ENCODE peak calls at places on chromosomes 13 and 19, in nine cellular contexts. V is activated T-cell treated with anti-CD3 and anti-CD28 coated beads for 48 hours; H is activated CD4-positive, CD25-positive, alpha-beta regulatory T cell; W is epithelial cell of esophagus; M is HFF-Myc; K is astrocyte; Y is small intestine; N is EL; G is NCI-H2081. F is an unnamed sample.

GRCh38 chr13:74056829-74057564 is 77.2 kb downstream of the KLF12 start:
- DNase-seq in V (no peak), H (no peak), W (peak), M (no peak), K (no peak), Y (no peak), N (no peak), G (peak), F (no peak)

GRCh38 chr19:2221250-2221831 is 14.8 kb downstream of the PLEKHJ1 start:
- DNase-seq in V (no peak), H (no peak), W (no peak), M (no peak), K (no peak), Y (peak), N (peak), G (no peak), F (no peak)

GRCh38 chr13:42729857-42730402 is 51.5 kb upstream of the FAM216B start:
- DNase-seq in V (no peak), H (no peak), W (no peak), M (no peak), K (no peak), Y (no peak), N (no peak), G (no peak), F (no peak)

GRCh38 chr13:92768592-92768991 is 458.0 kb upstream of the GPC6 start:
- DNase-seq in V (no peak), H (no peak), W (no peak), M (no peak), K (no peak), Y (no peak), N (no peak), G (no peak), F (no peak)

GRCh38 chr13:45934283-45934682 is 82.7 kb upstream of the SIAH3 start:
- DNase-seq in V (no peak), H (no peak), W (no peak), M (no peak), K (no peak), Y (no peak), N (no peak), G (no peak), F (no peak)

GRCh38 chr13:98576215-98576945 is 527 bp downstream of the STK24 start:
- DNase-seq in V (no peak), H (no peak), W (peak), M (no peak), K (no peak), Y (peak), N (peak), G (peak), F (no peak)

GRCh38 chr13:90690458-90691063 is 656.9 kb upstream of the MIR17HG start:
- DNase-seq in V (no peak), H (no peak), W (no peak), M (no peak), K (peak), Y (no peak), N (no peak), G (no peak), F (no peak)

GRCh38 chr19:42655748-42656147 is 61.0 kb upstream of the CEACAM8 start:
- DNase-seq in V (no peak), H (no peak), W (no peak), M (no peak), K (no peak), Y (no peak), N (no peak), G (no peak), F (peak)

GRCh38 chr19:1091544-1092175 is 3.5 kb downstream of the POLR2E start:
- DNase-seq in V (no peak), H (no peak), W (no peak), M (no peak), K (no peak), Y (no peak), N (no peak), G (no peak), F (no peak)

GRCh38 chr19:39112338-39112890 is 13.2 kb upstream of the PAK4 start:
- DNase-seq in V (no peak), H (no peak), W (peak), M (no peak), K (peak), Y (peak), N (no peak), G (no peak), F (no peak)

GRCh38 chr19:18736415-18737336 is 53.2 kb downstream of the CRTC1 start:
- DNase-seq in V (no peak), H (no peak), W (no peak), M (no peak), K (no peak), Y (peak), N (no peak), G (no peak), F (no peak)

GRCh38 chr13:20713751-20714150 is 10.3 kb downstream of the IL17D start:
- DNase-seq in V (peak), H (no peak), W (no peak), M (no peak), K (peak), Y (no peak), N (peak), G (no peak), F (no peak)

GRCh38 chr13:63287926-63288325 is 1872.3 kb upstream of the PCDH20 start:
- DNase-seq in V (no peak), H (no peak), W (no peak), M (no peak), K (peak), Y (no peak), N (peak), G (no peak), F (no peak)

GRCh38 chr19:55279773-55280643 is at the start of gene HSPBP1:
- DNase-seq in V (peak), H (peak), W (peak), M (peak), K (peak), Y (peak), N (peak), G (peak), F (peak)

GRCh38 chr19:7257148-7258041 is 36.8 kb downstream of the INSR start:
- DNase-seq in V (no peak), H (no peak), W (no peak), M (peak), K (peak), Y (peak), N (peak), G (no peak), F (no peak)

GRCh38 chr13:97911311-97912138 is 42.0 kb upstream of the IPO5 start:
- DNase-seq in V (peak), H (no peak), W (peak), M (no peak), K (peak), Y (peak), N (peak), G (no peak), F (no peak)

GRCh38 chr13:30255696-30256095 is 51.7 kb downstream of the KATNAL1 start:
- DNase-seq in V (no peak), H (no peak), W (no peak), M (no peak), K (no peak), Y (peak), N (no peak), G (no peak), F (peak)

GRCh38 chr19:10454267-10454666 is 33.9 kb downstream of the PDE4A start:
- DNase-seq in V (no peak), H (no peak), W (no peak), M (no peak), K (no peak), Y (no peak), N (no peak), G (peak), F (peak)

GRCh38 chr13:100089633-100090032 is 740 bp downstream of the PCCA start:
- DNase-seq in V (no peak), H (no peak), W (peak), M (no peak), K (peak), Y (peak), N (peak), G (peak), F (peak)

GRCh38 chr19:11378319-11379189 is 4.1 kb downstream of the SWSAP1 start:
- DNase-seq in V (no peak), H (no peak), W (peak), M (no peak), K (peak), Y (peak), N (peak), G (peak), F (no peak)

GRCh38 chr13:37868691-37869505 is 674 bp downstream of the TRPC4 start:
- DNase-seq in V (no peak), H (no peak), W (no peak), M (no peak), K (peak), Y (peak), N (peak), G (no peak), F (peak)

GRCh38 chr19:1167687-1168561 is 6.1 kb downstream of the SBNO2 start:
- DNase-seq in V (no peak), H (no peak), W (peak), M (no peak), K (no peak), Y (no peak), N (no peak), G (no peak), F (no peak)

GRCh38 chr19:30128211-30128610 is 186.2 kb downstream of the URI1 start:
- DNase-seq in V (no peak), H (no peak), W (no peak), M (no peak), K (no peak), Y (no peak), N (no peak), G (no peak), F (no peak)

GRCh38 chr13:85728831-85729230 is 70.4 kb downstream of the SLITRK6 start:
- DNase-seq in V (no peak), H (no peak), W (no peak), M (no peak), K (peak), Y (no peak), N (no peak), G (no peak), F (no peak)

GRCh38 chr13:19742651-19743050 is 40.1 kb downstream of the PSPC1 start:
- DNase-seq in V (no peak), H (no peak), W (no peak), M (no peak), K (no peak), Y (no peak), N (no peak), G (no peak), F (no peak)

GRCh38 chr19:46841458-46842083 is 9.1 kb downstream of the AP2S1 start:
- DNase-seq in V (no peak), H (no peak), W (peak), M (no peak), K (no peak), Y (peak), N (peak), G (no peak), F (no peak)

GRCh38 chr13:44566601-44567000 is 9.5 kb downstream of the TSC22D1 start:
- DNase-seq in V (no peak), H (no peak), W (no peak), M (no peak), K (no peak), Y (no peak), N (no peak), G (peak), F (no peak)

GRCh38 chr13:24899601-24900000 is 135.6 kb downstream of the RNF17 start:
- DNase-seq in V (no peak), H (no peak), W (no peak), M (no peak), K (peak), Y (no peak), N (peak), G (no peak), F (no peak)

GRCh38 chr19:29552454-29553280 is 26.9 kb downstream of the VSTM2B start:
- DNase-seq in V (no peak), H (no peak), W (no peak), M (no peak), K (no peak), Y (no peak), N (no peak), G (no peak), F (no peak)

GRCh38 chr13:35349673-35350278 is 126.7 kb downstream of the MAB21L1 start:
- DNase-seq in V (no peak), H (no peak), W (peak), M (no peak), K (peak), Y (peak), N (peak), G (no peak), F (peak)

GRCh38 chr19:16371540-16371986 is 46.9 kb downstream of the KLF2 start:
- DNase-seq in V (peak), H (peak), W (no peak), M (no peak), K (no peak), Y (peak), N (no peak), G (no peak), F (no peak)

GRCh38 chr13:50914848-50915247 is 5.3 kb downstream of the RNASEH2B start:
- DNase-seq in V (no peak), H (no peak), W (peak), M (no peak), K (peak), Y (no peak), N (peak), G (no peak), F (no peak)

GRCh38 chr13:112204881-112205327 is 138.0 kb downstream of the SOX1 start:
- DNase-seq in V (no peak), H (no peak), W (no peak), M (no peak), K (no peak), Y (peak), N (no peak), G (no peak), F (no peak)

GRCh38 chr13:114152831-114153371 is 20.5 kb upstream of the RASA3 start:
- DNase-seq in V (no peak), H (no peak), W (no peak), M (no peak), K (no peak), Y (no peak), N (no peak), G (no peak), F (peak)

GRCh38 chr13:26220575-26220974 is 1.5 kb downstream of the RNF6 start:
- DNase-seq in V (no peak), H (no peak), W (peak), M (no peak), K (peak), Y (no peak), N (peak), G (no peak), F (no peak)

GRCh38 chr13:114285166-114285808 is 3.9 kb downstream of the UPF3A start:
- DNase-seq in V (no peak), H (no peak), W (peak), M (no peak), K (peak), Y (no peak), N (no peak), G (no peak), F (peak)

GRCh38 chr19:57887195-57887941 is 1.5 kb downstream of the ZNF814 start:
- DNase-seq in V (no peak), H (no peak), W (peak), M (no peak), K (peak), Y (peak), N (no peak), G (no peak), F (no peak)

GRCh38 chr13:63389756-63390155 is 1974.1 kb upstream of the PCDH20 start:
- DNase-seq in V (no peak), H (no peak), W (no peak), M (no peak), K (no peak), Y (no peak), N (no peak), G (no peak), F (no peak)

GRCh38 chr13:44283598-44283997 is 90.0 kb upstream of the SERP2 start:
- DNase-seq in V (no peak), H (no peak), W (no peak), M (no peak), K (no peak), Y (no peak), N (no peak), G (no peak), F (no peak)

GRCh38 chr13:76980075-76980718 is 11.7 kb upstream of the CLN5 start:
- DNase-seq in V (peak), H (peak), W (peak), M (no peak), K (peak), Y (peak), N (peak), G (peak), F (peak)

F was measured in pons.